ENCODE peak calls at places on chromosomes 5 and 9, in five cellular contexts. One of them, this sample, is unnamed.

GRCh38 chr5:9716838-9717281 is 86.7 kb upstream of the TAS2R1 start:
- DNase-seq in IMR-90: peak; percentile 96
- DNase-seq in HCT116: no peak
- DNase-seq in uterus: no peak
- DNase-seq in adrenal gland: no peak
- DNase-seq in this sample: no peak

GRCh38 chr9:129938291-129938979 is 103.2 kb downstream of the USP20 start:
- DNase-seq in IMR-90: peak; percentile 84
- DNase-seq in HCT116: no peak
- DNase-seq in uterus: no peak
- DNase-seq in adrenal gland: no peak
- DNase-seq in this sample: no peak

GRCh38 chr5:54366707-54367106 is 56.3 kb upstream of the ARL15 start:
- DNase-seq in IMR-90: no peak
- DNase-seq in HCT116: no peak
- DNase-seq in uterus: no peak
- DNase-seq in adrenal gland: no peak
- DNase-seq in this sample: no peak

GRCh38 chr9:94478755-94479730 is 75.8 kb upstream of the PCAT7 start:
- DNase-seq in IMR-90: no peak
- DNase-seq in HCT116: no peak
- DNase-seq in uterus: no peak
- DNase-seq in adrenal gland: no peak
- DNase-seq in this sample: no peak

GRCh38 chr5:157918811-157919742 is 60.1 kb upstream of the CLINT1 start:
- DNase-seq in IMR-90: no peak
- DNase-seq in HCT116: no peak
- DNase-seq in uterus: no peak
- DNase-seq in adrenal gland: no peak
- DNase-seq in this sample: no peak

GRCh38 chr5:65483474-65484346 is 2.0 kb upstream of the ADAMTS6 start:
- DNase-seq in IMR-90: peak; percentile 86
- DNase-seq in HCT116: peak; percentile 52
- DNase-seq in uterus: no peak
- DNase-seq in adrenal gland: no peak
- DNase-seq in this sample: no peak

GRCh38 chr5:127229185-127229889 is 61.3 kb upstream of the MEGF10 start:
- DNase-seq in IMR-90: peak; percentile 6
- DNase-seq in HCT116: no peak
- DNase-seq in uterus: peak; percentile 36
- DNase-seq in adrenal gland: peak; percentile 62
- DNase-seq in this sample: peak; percentile 16

GRCh38 chr5:142753114-142753764 is 16.9 kb upstream of the ARHGAP26 start:
- DNase-seq in IMR-90: no peak
- DNase-seq in HCT116: no peak
- DNase-seq in uterus: peak; percentile 69
- DNase-seq in adrenal gland: peak; percentile 21
- DNase-seq in this sample: peak; percentile 62

GRCh38 chr5:108521841-108522506 is 140.1 kb upstream of the FBXL17 start:
- DNase-seq in IMR-90: peak; percentile 72
- DNase-seq in HCT116: peak; percentile 52
- DNase-seq in uterus: no peak
- DNase-seq in adrenal gland: peak; percentile 35
- DNase-seq in this sample: no peak

GRCh38 chr5:42887094-42887493 is 75.4 kb upstream of the SELENOP start:
- DNase-seq in IMR-90: no peak
- DNase-seq in HCT116: peak; percentile 42
- DNase-seq in uterus: no peak
- DNase-seq in adrenal gland: peak; percentile 37
- DNase-seq in this sample: no peak

GRCh38 chr5:97658116-97658900 is 475.3 kb upstream of the RIOK2 start:
- DNase-seq in IMR-90: no peak
- DNase-seq in HCT116: no peak
- DNase-seq in uterus: no peak
- DNase-seq in adrenal gland: peak; percentile 38
- DNase-seq in this sample: no peak

GRCh38 chr5:172280937-172281336 is 2.6 kb downstream of the UBTD2 start:
- DNase-seq in IMR-90: peak; percentile 77
- DNase-seq in HCT116: no peak
- DNase-seq in uterus: no peak
- DNase-seq in adrenal gland: peak; percentile 35
- DNase-seq in this sample: no peak

GRCh38 chr5:88377705-88378656 is 109.3 kb upstream of the TMEM161B start:
- DNase-seq in IMR-90: no peak
- DNase-seq in HCT116: no peak
- DNase-seq in uterus: no peak
- DNase-seq in adrenal gland: no peak
- DNase-seq in this sample: no peak

GRCh38 chr9:1049641-1050040 is 516 bp upstream of the DMRT2 start:
- DNase-seq in IMR-90: no peak
- DNase-seq in HCT116: no peak
- DNase-seq in uterus: no peak
- DNase-seq in adrenal gland: no peak
- DNase-seq in this sample: no peak

GRCh38 chr9:21450733-21451394 is 10.6 kb downstream of the IFNA1 start:
- DNase-seq in IMR-90: peak; percentile 55
- DNase-seq in HCT116: no peak
- DNase-seq in uterus: no peak
- DNase-seq in adrenal gland: no peak
- DNase-seq in this sample: no peak

GRCh38 chr9:73151653-73152382 is at the start of gene ANXA1:
- DNase-seq in IMR-90: peak; percentile 83
- DNase-seq in HCT116: peak; percentile 89
- DNase-seq in uterus: no peak
- DNase-seq in adrenal gland: no peak
- DNase-seq in this sample: no peak

GRCh38 chr5:71841107-71841506 is 122.0 kb downstream of the CARTPT start:
- DNase-seq in IMR-90: no peak
- DNase-seq in HCT116: no peak
- DNase-seq in uterus: no peak
- DNase-seq in adrenal gland: no peak
- DNase-seq in this sample: no peak

GRCh38 chr5:127416896-127417295 is 100.5 kb upstream of the PRRC1 start:
- DNase-seq in IMR-90: no peak
- DNase-seq in HCT116: no peak
- DNase-seq in uterus: no peak
- DNase-seq in adrenal gland: no peak
- DNase-seq in this sample: no peak

GRCh38 chr9:36877239-36877638 is 156.8 kb downstream of the PAX5 start:
- DNase-seq in IMR-90: no peak
- DNase-seq in HCT116: no peak
- DNase-seq in uterus: no peak
- DNase-seq in adrenal gland: no peak
- DNase-seq in this sample: no peak

GRCh38 chr5:145787001-145787400 is 48.1 kb downstream of the PRELID2 start:
- DNase-seq in IMR-90: no peak
- DNase-seq in HCT116: no peak
- DNase-seq in uterus: no peak
- DNase-seq in adrenal gland: no peak
- DNase-seq in this sample: no peak

GRCh38 chr5:14414007-14414406 is 167.6 kb upstream of the OTULINL start:
- DNase-seq in IMR-90: no peak
- DNase-seq in HCT116: no peak
- DNase-seq in uterus: no peak
- DNase-seq in adrenal gland: no peak
- DNase-seq in this sample: no peak

GRCh38 chr5:177403194-177403825 is 2.8 kb upstream of the PFN3 start:
- DNase-seq in IMR-90: peak; percentile 12
- DNase-seq in HCT116: no peak
- DNase-seq in uterus: no peak
- DNase-seq in adrenal gland: no peak
- DNase-seq in this sample: no peak

GRCh38 chr9:124972241-124972770 is 31.4 kb upstream of the GOLGA1 start:
- DNase-seq in IMR-90: no peak
- DNase-seq in HCT116: no peak
- DNase-seq in uterus: no peak
- DNase-seq in adrenal gland: no peak
- DNase-seq in this sample: no peak

GRCh38 chr5:6574537-6574936 is 58.3 kb downstream of the NSUN2 start:
- DNase-seq in IMR-90: no peak
- DNase-seq in HCT116: no peak
- DNase-seq in uterus: no peak
- DNase-seq in adrenal gland: no peak
- DNase-seq in this sample: peak; percentile 45

GRCh38 chr5:154761062-154761740 is 6.0 kb downstream of the LARP1 start:
- DNase-seq in IMR-90: no peak
- DNase-seq in HCT116: no peak
- DNase-seq in uterus: no peak
- DNase-seq in adrenal gland: no peak
- DNase-seq in this sample: no peak

GRCh38 chr5:172789687-172790495 is 18.9 kb upstream of the DUSP1 start:
- DNase-seq in IMR-90: no peak
- DNase-seq in HCT116: no peak
- DNase-seq in uterus: peak; percentile 56
- DNase-seq in adrenal gland: peak; percentile 57
- DNase-seq in this sample: no peak

GRCh38 chr5:1246711-1247431 is 21.7 kb downstream of the SLC6A18 start:
- DNase-seq in IMR-90: no peak
- DNase-seq in HCT116: no peak
- DNase-seq in uterus: no peak
- DNase-seq in adrenal gland: peak; percentile 39
- DNase-seq in this sample: no peak

GRCh38 chr9:107158321-107158720 is 124.8 kb upstream of the RAD23B start:
- DNase-seq in IMR-90: peak; percentile 37
- DNase-seq in HCT116: peak; percentile 51
- DNase-seq in uterus: no peak
- DNase-seq in adrenal gland: no peak
- DNase-seq in this sample: no peak

GRCh38 chr5:146020100-146020499 is 83.7 kb downstream of the SH3RF2 start:
- DNase-seq in IMR-90: no peak
- DNase-seq in HCT116: no peak
- DNase-seq in uterus: no peak
- DNase-seq in adrenal gland: no peak
- DNase-seq in this sample: no peak

GRCh38 chr9:131744171-131744714 is 4.4 kb upstream of the RAPGEF1 start:
- DNase-seq in IMR-90: peak; percentile 37
- DNase-seq in HCT116: no peak
- DNase-seq in uterus: no peak
- DNase-seq in adrenal gland: peak; percentile 41
- DNase-seq in this sample: no peak

GRCh38 chr9:136711751-136712689 is at the start of gene DIPK1B:
- DNase-seq in IMR-90: no peak
- DNase-seq in HCT116: no peak
- DNase-seq in uterus: no peak
- DNase-seq in adrenal gland: no peak
- DNase-seq in this sample: no peak

GRCh38 chr9:130128782-130129424 is 43.3 kb upstream of the NCS1 start:
- DNase-seq in IMR-90: peak; percentile 99
- DNase-seq in HCT116: no peak
- DNase-seq in uterus: no peak
- DNase-seq in adrenal gland: peak; percentile 53
- DNase-seq in this sample: peak; percentile 61

GRCh38 chr5:54469655-54470054 is 14.2 kb downstream of the HSPB3 start:
- DNase-seq in IMR-90: peak; percentile 18
- DNase-seq in HCT116: no peak
- DNase-seq in uterus: no peak
- DNase-seq in adrenal gland: peak; percentile 4
- DNase-seq in this sample: no peak

GRCh38 chr9:124868511-124869465 is 6.9 kb downstream of the ARPC5L start:
- DNase-seq in IMR-90: peak; percentile 71
- DNase-seq in HCT116: peak; percentile 40
- DNase-seq in uterus: peak; percentile 87
- DNase-seq in adrenal gland: peak; percentile 89
- DNase-seq in this sample: peak; percentile 82

GRCh38 chr9:137953683-137954438 is 76.3 kb downstream of the CACNA1B start:
- DNase-seq in IMR-90: no peak
- DNase-seq in HCT116: no peak
- DNase-seq in uterus: no peak
- DNase-seq in adrenal gland: no peak
- DNase-seq in this sample: no peak

DNA sequence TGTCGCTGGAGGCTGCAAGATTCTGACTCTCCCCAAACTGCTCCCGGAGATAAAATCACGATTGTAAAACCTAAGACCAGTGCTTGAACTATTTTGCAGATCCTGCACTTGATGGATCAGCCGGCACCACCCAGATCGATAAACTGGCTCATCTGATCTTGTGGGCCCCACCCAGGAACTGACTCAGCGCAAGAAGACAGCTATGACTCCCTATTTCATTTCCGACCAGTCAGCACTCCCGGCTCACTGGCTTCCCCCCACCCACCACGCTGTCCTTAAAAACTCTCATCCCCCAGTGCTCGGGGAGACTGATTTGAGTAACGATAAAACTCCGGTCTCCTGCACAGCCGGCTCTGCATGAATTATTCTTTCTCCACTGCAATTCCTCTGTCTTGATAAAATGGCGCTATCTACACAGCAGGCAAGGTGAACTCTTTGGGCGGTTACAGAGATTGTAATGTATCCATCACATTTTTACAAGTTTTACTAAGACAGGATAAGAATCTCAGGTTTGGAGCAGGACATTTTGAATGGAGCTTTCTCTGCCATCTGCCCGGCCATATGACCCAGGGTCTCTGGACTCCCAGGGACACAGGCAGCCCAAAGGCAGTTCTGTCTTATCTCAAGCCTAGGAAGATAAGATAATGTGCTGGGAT is 10.6 kb upstream of the PPP1R26 start:
- DNase-seq in IMR-90: peak; percentile 46
- DNase-seq in HCT116: peak; percentile 76
- DNase-seq in uterus: no peak
- DNase-seq in adrenal gland: peak; percentile 38
- DNase-seq in this sample: no peak
- TF ChIP-seq POLR2A in IMR-90: no peak
- TF ChIP-seq POLR2A in HCT116: no peak
- TF ChIP-seq POLR2A in uterus: no peak
- TF ChIP-seq POLR2A in adrenal gland: no peak
- TF ChIP-seq POLR2A in this sample: no peak

GRCh38 chr5:132271251-132272246 is 14.1 kb downstream of the PDLIM4 start:
- DNase-seq in IMR-90: no peak
- DNase-seq in HCT116: no peak
- DNase-seq in uterus: no peak
- DNase-seq in adrenal gland: no peak
- DNase-seq in this sample: no peak
- H3K27ac ChIP-seq in IMR-90: no peak overlapping the region
- H3K27ac ChIP-seq in HCT116: no peak overlapping the region
- H3K27ac ChIP-seq in uterus: peak overlapping the region; percentile 9
- H3K27ac ChIP-seq in adrenal gland: no peak overlapping the region
- H3K27ac ChIP-seq in this sample: no peak overlapping the region

DNA sequence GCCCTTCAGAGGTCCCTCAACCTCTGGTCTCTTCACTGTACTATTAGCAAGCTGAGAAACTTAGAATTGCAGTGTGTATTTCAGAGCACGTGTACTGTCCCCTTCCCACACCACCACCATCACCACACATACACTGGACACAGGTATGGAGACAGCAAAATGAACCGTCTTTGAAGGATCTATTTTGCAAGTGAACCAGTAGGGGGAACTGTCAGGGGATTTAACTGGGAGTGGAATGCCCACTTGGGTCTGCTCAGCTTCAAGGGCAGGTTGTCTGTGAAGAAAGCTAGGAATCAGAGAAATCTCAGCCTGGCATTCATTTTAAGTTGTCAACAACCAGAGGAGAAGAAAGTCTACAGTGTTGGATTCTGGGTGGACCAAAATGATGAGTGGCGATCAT is 147.0 kb downstream of the DCP2 start:
- DNase-seq in IMR-90: no peak
- DNase-seq in HCT116: peak; percentile 13
- DNase-seq in uterus: no peak
- DNase-seq in adrenal gland: no peak
- DNase-seq in this sample: no peak
- TF ChIP-seq CTCF in IMR-90: no peak
- TF ChIP-seq CTCF in HCT116: peak; percentile 15
- TF ChIP-seq CTCF in uterus: no peak
- TF ChIP-seq CTCF in adrenal gland: no peak
- TF ChIP-seq CTCF in this sample: no peak

GRCh38 chr9:14096182-14096922 is 217.6 kb downstream of the NFIB start:
- DNase-seq in IMR-90: peak; percentile 62
- DNase-seq in HCT116: no peak
- DNase-seq in uterus: no peak
- DNase-seq in adrenal gland: no peak
- DNase-seq in this sample: no peak
- TF ChIP-seq POLR2A in IMR-90: no peak
- TF ChIP-seq POLR2A in HCT116: no peak
- TF ChIP-seq POLR2A in uterus: no peak
- TF ChIP-seq POLR2A in adrenal gland: no peak
- TF ChIP-seq POLR2A in this sample: no peak

This sample was measured in gastrocnemius medialis.